ENCODE peak calls at places on chromosomes 13 and 19, in four cellular contexts. One of them, this sample, is unnamed.

GRCh38 chr13:92316030-92316429 is 910.6 kb upstream of the GPC6 start:
- DNase-seq in GM12878: no peak
- DNase-seq in K562: no peak
- DNase-seq in HepG2: no peak
- DNase-seq in this sample: no peak

GRCh38 chr13:70723732-70724131 is 615.5 kb upstream of the KLHL1 start:
- DNase-seq in HepG2: peak; percentile 5
- DNase-seq in K562: no peak
- DNase-seq in GM12878: no peak
- DNase-seq in this sample: peak; percentile 33

GRCh38 chr13:95117092-95117491 is 184.2 kb downstream of the ABCC4 start:
- DNase-seq in HepG2: no peak
- DNase-seq in K562: no peak
- DNase-seq in GM12878: peak; percentile 5
- DNase-seq in this sample: no peak

GRCh38 chr13:73948848-73949529 is 185.2 kb downstream of the KLF12 start:
- DNase-seq in HepG2: no peak
- DNase-seq in GM12878: no peak
- DNase-seq in K562: no peak
- DNase-seq in this sample: no peak

GRCh38 chr19:11373166-11373884 is 1.1 kb upstream of the SWSAP1 start:
- DNase-seq in GM12878: no peak
- DNase-seq in K562: peak; percentile 43
- DNase-seq in HepG2: no peak
- DNase-seq in this sample: no peak

GRCh38 chr19:17296976-17297375 is 6.2 kb downstream of the ABHD8 start:
- DNase-seq in HepG2: no peak
- DNase-seq in GM12878: no peak
- DNase-seq in K562: no peak
- DNase-seq in this sample: no peak

GRCh38 chr13:63607153-63607552 is 2191.5 kb upstream of the PCDH20 start:
- DNase-seq in K562: no peak
- DNase-seq in GM12878: no peak
- DNase-seq in HepG2: no peak
- DNase-seq in this sample: no peak

GRCh38 chr19:46481947-46482346 is 10.6 kb upstream of the PNMA8A start:
- DNase-seq in HepG2: no peak
- DNase-seq in K562: no peak
- DNase-seq in GM12878: no peak
- DNase-seq in this sample: no peak

GRCh38 chr13:113996081-113996911 is 22.4 kb upstream of the C13orf46 start:
- DNase-seq in HepG2: no peak
- DNase-seq in GM12878: no peak
- DNase-seq in K562: no peak
- DNase-seq in this sample: no peak

GRCh38 chr13:110132178-110132975 is 174.6 kb downstream of the COL4A1 start:
- DNase-seq in GM12878: no peak
- DNase-seq in HepG2: no peak
- DNase-seq in K562: no peak
- DNase-seq in this sample: no peak

GRCh38 chr13:75771818-75772217 is 135.7 kb downstream of the LMO7 start:
- DNase-seq in K562: no peak
- DNase-seq in HepG2: no peak
- DNase-seq in GM12878: no peak
- DNase-seq in this sample: no peak

GRCh38 chr13:113066746-113067145 is 38.8 kb upstream of the F7 start:
- DNase-seq in K562: no peak
- DNase-seq in GM12878: no peak
- DNase-seq in HepG2: no peak
- DNase-seq in this sample: no peak

GRCh38 chr13:31056650-31057275 is 104.9 kb downstream of the HSPH1 start:
- DNase-seq in K562: no peak
- DNase-seq in HepG2: no peak
- DNase-seq in GM12878: no peak
- DNase-seq in this sample: no peak

GRCh38 chr19:41876847-41877489 is at the start of gene CD79A:
- DNase-seq in GM12878: peak; percentile 92
- DNase-seq in K562: no peak
- DNase-seq in HepG2: no peak
- DNase-seq in this sample: no peak

GRCh38 chr13:73938375-73939070 is 195.7 kb downstream of the KLF12 start:
- DNase-seq in HepG2: no peak
- DNase-seq in GM12878: no peak
- DNase-seq in K562: no peak
- DNase-seq in this sample: no peak

GRCh38 chr13:48645845-48646244 is 7.9 kb upstream of the CYSLTR2 start:
- DNase-seq in HepG2: no peak
- DNase-seq in K562: peak; percentile 11
- DNase-seq in GM12878: no peak
- DNase-seq in this sample: no peak

GRCh38 chr19:38745316-38745715 is 1.0 kb upstream of the CAPN12 start:
- DNase-seq in K562: no peak
- DNase-seq in GM12878: no peak
- DNase-seq in HepG2: no peak
- DNase-seq in this sample: no peak

GRCh38 chr19:6217752-6218403 is 61.9 kb downstream of the MLLT1 start:
- DNase-seq in HepG2: no peak
- DNase-seq in GM12878: no peak
- DNase-seq in K562: no peak
- DNase-seq in this sample: no peak

GRCh38 chr13:73187106-73187505 is 128.3 kb downstream of the KLF5 start:
- DNase-seq in K562: no peak
- DNase-seq in HepG2: no peak
- DNase-seq in GM12878: no peak
- DNase-seq in this sample: no peak

GRCh38 chr13:59643239-59643865 is 520.4 kb downstream of the DIAPH3 start:
- DNase-seq in K562: no peak
- DNase-seq in HepG2: peak; percentile 5
- DNase-seq in GM12878: no peak
- DNase-seq in this sample: no peak
- TF ChIP-seq BHLHE40 in K562: no peak
- TF ChIP-seq BHLHE40 in HepG2: no peak
- TF ChIP-seq BHLHE40 in GM12878: no peak
- TF ChIP-seq BHLHE40 in this sample: no peak

DNA sequence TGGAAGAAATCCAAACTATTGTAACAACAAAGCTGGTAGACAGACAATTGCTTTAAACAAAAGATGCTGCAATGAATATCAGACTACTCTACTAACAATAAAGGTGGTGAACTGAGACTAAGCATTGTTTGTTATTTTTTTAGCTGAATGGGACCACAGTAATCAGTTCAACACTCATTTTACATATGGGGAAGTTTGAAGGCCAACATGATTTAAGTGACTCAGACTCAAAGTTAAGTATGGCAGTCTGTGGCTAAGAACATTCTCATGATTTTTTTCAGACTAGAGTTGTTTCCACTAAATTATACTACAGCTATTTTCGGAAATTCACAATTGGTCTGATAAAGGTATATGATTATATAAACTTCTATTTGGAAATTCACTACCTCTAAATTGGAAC is 10.4 kb downstream of the EXOSC8 start:
- DNase-seq in K562: no peak
- DNase-seq in GM12878: no peak
- DNase-seq in HepG2: no peak
- DNase-seq in this sample: no peak
- TF ChIP-seq TARDBP in K562: no peak
- TF ChIP-seq TARDBP in GM12878: no peak
- TF ChIP-seq TARDBP in HepG2: no peak
- TF ChIP-seq TARDBP in this sample: no peak

DNA sequence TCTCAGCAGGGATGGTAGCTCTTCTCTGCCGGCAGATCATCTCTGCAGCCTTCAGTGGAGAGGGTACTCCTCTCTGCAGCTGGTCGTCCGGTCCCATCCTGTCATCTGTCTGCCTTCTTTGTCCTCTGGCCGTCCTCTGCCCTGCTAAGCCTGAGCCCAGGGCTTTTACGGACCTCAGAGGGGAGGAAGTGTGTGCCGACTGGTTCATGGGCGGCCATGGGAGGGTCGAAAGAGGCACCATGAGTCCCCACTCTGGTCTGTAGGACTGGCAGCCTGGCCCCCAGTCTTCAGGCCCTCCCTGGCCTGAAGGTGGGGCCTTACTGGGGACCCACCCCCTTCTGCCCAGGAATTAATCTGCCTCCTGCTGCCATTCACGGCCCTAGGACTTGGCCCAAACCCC is 4.0 kb downstream of the ZNF554 start:
- DNase-seq in GM12878: no peak
- DNase-seq in K562: no peak
- DNase-seq in HepG2: no peak
- DNase-seq in this sample: no peak
- TF ChIP-seq BHLHE40 in GM12878: no peak
- TF ChIP-seq BHLHE40 in K562: no peak
- TF ChIP-seq BHLHE40 in HepG2: no peak
- TF ChIP-seq BHLHE40 in this sample: no peak

GRCh38 chr13:32445461-32445860 is 17.5 kb upstream of the N4BP2L1 start:
- DNase-seq in GM12878: no peak
- DNase-seq in HepG2: no peak
- DNase-seq in K562: no peak
- DNase-seq in this sample: no peak

GRCh38 chr13:32448224-32448623 is 20.3 kb upstream of the N4BP2L1 start:
- DNase-seq in GM12878: no peak
- DNase-seq in HepG2: no peak
- DNase-seq in K562: no peak
- DNase-seq in this sample: no peak

GRCh38 chr13:32446778-32447465 is 19.0 kb upstream of the N4BP2L1 start:
- DNase-seq in K562: no peak
- DNase-seq in HepG2: no peak
- DNase-seq in GM12878: no peak
- DNase-seq in this sample: no peak

GRCh38 chr13:32446220-32446619 is 18.3 kb upstream of the N4BP2L1 start:
- DNase-seq in GM12878: no peak
- DNase-seq in K562: no peak
- DNase-seq in HepG2: peak; percentile 92
- DNase-seq in this sample: no peak

GRCh38 chr13:32443111-32443510 is 15.2 kb upstream of the N4BP2L1 start:
- DNase-seq in GM12878: peak; percentile 60
- DNase-seq in HepG2: peak; percentile 69
- DNase-seq in K562: peak; percentile 8
- DNase-seq in this sample: no peak
- TF ChIP-seq TARDBP in GM12878: no peak
- TF ChIP-seq TARDBP in HepG2: no peak
- TF ChIP-seq TARDBP in K562: no peak
- TF ChIP-seq TARDBP in this sample: no peak

DNA sequence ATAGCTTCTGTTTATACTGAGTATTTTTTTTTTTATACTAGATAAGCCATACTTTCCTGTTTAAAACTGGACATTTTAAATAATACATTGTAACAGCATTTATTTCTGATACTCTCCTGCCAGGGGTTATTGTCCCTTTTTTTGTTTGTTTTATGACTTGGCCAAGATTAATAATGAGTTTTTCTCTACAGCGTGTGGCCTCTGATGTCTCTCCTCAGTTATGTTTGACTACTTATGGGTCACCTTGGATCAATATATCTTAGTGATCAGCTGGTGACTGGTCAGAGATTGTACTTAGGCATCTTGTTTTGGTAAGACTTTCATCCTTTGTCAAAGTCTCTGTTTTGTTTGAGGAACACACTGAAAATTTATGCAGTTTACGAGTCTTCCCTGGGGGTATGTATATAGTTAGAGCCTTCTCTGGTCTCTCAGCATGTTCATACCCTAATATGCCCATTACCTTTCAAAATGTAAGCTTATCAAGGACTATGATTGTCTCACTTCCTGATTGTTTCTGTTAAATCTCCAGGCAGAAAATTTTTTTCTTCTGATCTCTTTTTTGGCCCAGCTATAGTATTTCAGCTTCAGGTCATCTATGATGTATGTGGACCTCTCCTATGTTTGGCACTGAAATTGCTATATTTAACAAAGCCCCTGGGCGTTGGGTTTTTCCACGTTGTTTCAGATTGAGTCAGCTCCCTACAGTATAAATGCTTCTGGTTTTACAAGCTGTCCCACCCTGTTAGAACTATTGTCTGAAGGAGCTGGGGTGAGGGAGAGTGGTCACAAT is 87.9 kb downstream of the URI1 start:
- DNase-seq in GM12878: peak; percentile 90
- DNase-seq in K562: no peak
- DNase-seq in HepG2: no peak
- DNase-seq in this sample: no peak
- TF ChIP-seq BHLHE40 in GM12878: peak; percentile 45
- TF ChIP-seq BHLHE40 in K562: no peak
- TF ChIP-seq BHLHE40 in HepG2: no peak
- TF ChIP-seq BHLHE40 in this sample: no peak

GRCh38 chr19:4695224-4695731 is 25.1 kb upstream of the MYDGF start:
- DNase-seq in GM12878: no peak
- DNase-seq in K562: no peak
- DNase-seq in HepG2: no peak
- DNase-seq in this sample: no peak
- TF ChIP-seq TARDBP in GM12878: no peak
- TF ChIP-seq TARDBP in K562: no peak
- TF ChIP-seq TARDBP in HepG2: no peak
- TF ChIP-seq TARDBP in this sample: no peak

GRCh38 chr13:80235131-80235530 is 105.8 kb downstream of the SPRY2 start:
- DNase-seq in K562: no peak
- DNase-seq in HepG2: no peak
- DNase-seq in GM12878: no peak
- DNase-seq in this sample: no peak
- TF ChIP-seq BHLHE40 in K562: no peak
- TF ChIP-seq BHLHE40 in HepG2: no peak
- TF ChIP-seq BHLHE40 in GM12878: no peak
- TF ChIP-seq BHLHE40 in this sample: no peak

DNA sequence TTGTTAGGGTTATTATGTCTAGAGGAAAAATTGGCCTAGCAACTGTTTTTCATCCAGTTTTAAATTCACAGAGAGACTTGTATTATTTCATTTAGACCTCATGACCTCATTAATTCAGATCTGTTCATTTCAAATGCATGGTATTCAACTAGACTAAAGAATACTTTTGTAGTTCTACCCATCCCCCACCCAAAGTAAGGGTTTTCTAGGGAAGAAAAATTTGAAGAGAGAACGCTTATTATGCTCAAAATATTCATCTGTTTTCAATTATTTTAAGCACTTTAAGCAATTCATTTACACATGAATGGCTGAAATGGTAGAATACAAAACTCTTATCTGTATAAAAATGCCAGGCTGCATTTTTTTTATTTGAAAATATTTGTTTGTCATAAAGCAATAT is 1781.8 kb upstream of the MIR17HG start:
- DNase-seq in K562: no peak
- DNase-seq in GM12878: no peak
- DNase-seq in HepG2: no peak
- DNase-seq in this sample: no peak
- TF ChIP-seq TARDBP in K562: no peak
- TF ChIP-seq TARDBP in GM12878: no peak
- TF ChIP-seq TARDBP in HepG2: no peak
- TF ChIP-seq TARDBP in this sample: no peak

GRCh38 chr19:8304841-8305621 is 3.1 kb downstream of the CD320 start:
- DNase-seq in HepG2: no peak
- DNase-seq in GM12878: no peak
- DNase-seq in K562: peak; percentile 90
- DNase-seq in this sample: peak; percentile 80
- TF ChIP-seq BHLHE40 in HepG2: no peak
- TF ChIP-seq BHLHE40 in GM12878: no peak
- TF ChIP-seq BHLHE40 in K562: peak; percentile 32
- TF ChIP-seq BHLHE40 in this sample: no peak

This sample was measured in HEK293T.